ENCODE peak calls at places on chromosomes 11 and 22, in four cellular contexts. I, K, Z and V are unnamed samples.

GRCh38 chr11:96643173-96643572 is 253.4 kb downstream of the JRKL start:
- DNase-seq in I (no peak), Z (no peak), K (no peak), V (no peak)

GRCh38 chr22:20583471-20583922 is 76.1 kb downstream of the MED15 start:
- DNase-seq in K (no peak), Z (peak; percentile 70), I (no peak), V (no peak)

GRCh38 chr11:294795-295194 is 4.5 kb downstream of the IFITM5 start:
- DNase-seq in Z (no peak), K (no peak), I (no peak), V (no peak)

GRCh38 chr11:119147604-119148333 is 1.1 kb upstream of the ABCG4 start:
- DNase-seq in Z (no peak), I (no peak), K (no peak), V (no peak)

GRCh38 chr11:45899448-45900174 is 7.5 kb downstream of the FREY1 start:
- DNase-seq in Z (peak; percentile 91), K (peak; percentile 55), I (peak; percentile 70), V (peak; percentile 68)

GRCh38 chr11:106271686-106272085 is 194.2 kb downstream of the AASDHPPT start:
- DNase-seq in Z (no peak), I (no peak), K (no peak), V (no peak)

GRCh38 chr11:113546757-113547507 is 71.7 kb upstream of the DRD2 start:
- DNase-seq in I (no peak), Z (no peak), K (no peak), V (no peak)

GRCh38 chr11:130600139-130600538 is 151.7 kb downstream of the ADAMTS15 start:
- DNase-seq in I (no peak), Z (no peak), K (no peak), V (no peak)

GRCh38 chr11:130592056-130592455 is 143.6 kb downstream of the ADAMTS15 start:
- DNase-seq in I (no peak), K (no peak), Z (no peak), V (no peak)

GRCh38 chr11:26095340-26095739 is 236.6 kb upstream of the ANO3 start:
- DNase-seq in I (no peak), Z (no peak), K (no peak), V (no peak)

GRCh38 chr22:43478621-43479285 is 66.9 kb downstream of the MPPED1 start:
- DNase-seq in I (no peak), K (no peak), Z (no peak), V (no peak)

GRCh38 chr11:10355257-10355661 is 50.4 kb downstream of the ADM start:
- DNase-seq in Z (no peak), I (peak; percentile 81), K (no peak), V (no peak)